ENCODE peak calls at places on chromosomes 3 and 15, in nine cellular contexts. N is naive thymus-derived CD4-positive, alpha-beta T cell; H is psoas muscle; S is tibial nerve; Q is ovary; R is AG10803; K is AG04450; I is choroid plexus epithelial cell; E is RWPE2. P is an unnamed sample.

GRCh38 chr3:14391033-14391432 is 11.4 kb upstream of the SLC6A6 start:
- DNase-seq in N (no peak), H (peak; percentile 75), S (peak; percentile 32), Q (peak; percentile 56), R (peak; percentile 90), K (peak; percentile 57), I (peak; percentile 81), E (no peak), P (no peak)

GRCh38 chr3:182484682-182485081 is 308.6 kb upstream of the ATP11B start:
- DNase-seq in N (no peak), H (no peak), S (no peak), Q (no peak), R (no peak), K (no peak), I (no peak), E (no peak), P (no peak)

GRCh38 chr15:82139823-82140268 is 94.0 kb upstream of the MEX3B start:
- DNase-seq in N (peak; percentile 19), H (no peak), S (no peak), Q (no peak), R (peak; percentile 70), K (no peak), I (peak; percentile 73), E (no peak), P (no peak)

GRCh38 chr15:96121521-96121920 is 209.0 kb upstream of the NR2F2 start:
- DNase-seq in N (no peak), H (no peak), S (no peak), Q (no peak), R (peak; percentile 20), K (no peak), I (peak; percentile 80), E (no peak), P (no peak)

GRCh38 chr3:149581681-149582349 is 76.0 kb downstream of the WWTR1 start:
- DNase-seq in N (no peak), H (peak; percentile 52), S (no peak), Q (no peak), R (peak; percentile 82), K (no peak), I (peak; percentile 82), E (peak; percentile 79), P (no peak)

GRCh38 chr3:53531749-53532148 is 37.3 kb downstream of the CACNA1D start:
- DNase-seq in N (no peak), H (no peak), S (no peak), Q (no peak), R (no peak), K (no peak), I (no peak), E (no peak), P (no peak)

GRCh38 chr3:170410428-170411029 is 8.1 kb upstream of the CLDN11 start:
- DNase-seq in N (no peak), H (no peak), S (peak; percentile 60), Q (no peak), R (peak; percentile 38), K (no peak), I (peak; percentile 71), E (no peak), P (no peak)

GRCh38 chr15:71296032-71296686 is 180.9 kb downstream of the THSD4 start:
- DNase-seq in N (no peak), H (no peak), S (no peak), Q (no peak), R (peak; percentile 57), K (no peak), I (peak; percentile 93), E (peak; percentile 84), P (peak; percentile 68)

GRCh38 chr3:182710557-182711157 is 82.6 kb upstream of the ATP11B start:
- DNase-seq in N (peak; percentile 10), H (no peak), S (no peak), Q (no peak), R (peak; percentile 12), K (no peak), I (peak; percentile 49), E (no peak), P (no peak)

GRCh38 chr3:98371186-98371585 is 17.5 kb downstream of the OR5K4 start:
- DNase-seq in N (no peak), H (no peak), S (no peak), Q (no peak), R (no peak), K (no peak), I (no peak), E (no peak), P (no peak)

GRCh38 chr15:43268111-43269105 is 1.7 kb upstream of the TGM5 start:
- DNase-seq in N (no peak), H (no peak), S (no peak), Q (no peak), R (peak; percentile 17), K (no peak), I (peak; percentile 49), E (no peak), P (no peak)

GRCh38 chr3:89038864-89039263 is 68.6 kb upstream of the EPHA3 start:
- DNase-seq in N (no peak), H (no peak), S (no peak), Q (no peak), R (peak; percentile 53), K (no peak), I (no peak), E (no peak), P (no peak)

GRCh38 chr3:71944482-71944881 is 159.5 kb upstream of the PROK2 start:
- DNase-seq in N (no peak), H (no peak), S (no peak), Q (no peak), R (no peak), K (no peak), I (no peak), E (no peak), P (no peak)

GRCh38 chr3:193301441-193301840 is 60.4 kb downstream of the PLAAT1 start:
- DNase-seq in N (no peak), H (no peak), S (no peak), Q (no peak), R (no peak), K (no peak), I (no peak), E (no peak), P (no peak)

GRCh38 chr3:81299486-81299885 is 462.0 kb downstream of the GBE1 start:
- DNase-seq in N (no peak), H (no peak), S (no peak), Q (no peak), R (no peak), K (no peak), I (peak; percentile 13), E (no peak), P (no peak)

GRCh38 chr3:8324727-8325126 is 176.9 kb upstream of the LMCD1 start:
- DNase-seq in N (peak; percentile 38), H (peak; percentile 18), S (peak; percentile 22), Q (no peak), R (peak; percentile 55), K (no peak), I (peak; percentile 79), E (no peak), P (no peak)

GRCh38 chr3:46280105-46280797 is 38.0 kb downstream of the CCR3 start:
- DNase-seq in N (no peak), H (no peak), S (no peak), Q (no peak), R (peak; percentile 16), K (no peak), I (peak; percentile 76), E (no peak), P (no peak)

GRCh38 chr3:39095778-39096177 is 11.6 kb downstream of the GORASP1 start:
- DNase-seq in N (no peak), H (no peak), S (no peak), Q (no peak), R (no peak), K (no peak), I (no peak), E (no peak), P (no peak)

DNA sequence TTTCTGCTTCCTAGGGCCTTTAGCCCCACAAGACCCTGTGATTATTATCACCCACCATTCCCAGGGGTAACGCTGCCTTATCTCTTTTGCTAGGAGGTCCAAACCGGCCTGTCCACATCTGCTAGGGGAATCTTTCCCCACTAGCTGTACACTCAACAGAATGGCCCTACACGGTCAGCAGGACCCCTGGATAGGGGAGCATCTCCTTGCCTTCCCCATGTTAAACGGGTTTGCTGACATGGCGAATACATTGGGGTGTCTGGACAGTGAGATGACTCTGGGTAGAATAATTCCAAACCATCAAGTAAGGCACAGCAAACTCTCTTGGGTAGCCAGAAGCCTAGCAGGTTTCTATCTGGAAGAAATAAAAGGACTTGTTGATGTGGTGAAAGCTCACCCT is 702 bp downstream of the TRAIP start:
- DNase-seq in N (no peak), H (no peak), S (no peak), Q (no peak), R (no peak), K (no peak), I (no peak), E (no peak), P (no peak)
- H3K4me3 ChIP-seq in N (peak overlapping the region; percentile 75), H (peak overlapping the region; percentile 79), S (no peak overlapping the region), Q (peak overlapping the region; percentile 46), R (peak overlapping the region; percentile 89), K (peak overlapping the region; percentile 83), I (no peak overlapping the region), E (peak overlapping the region; percentile 60), P (peak overlapping the region; percentile 54)

GRCh38 chr3:133928136-133928893 is 32.6 kb upstream of the RAB6B start:
- DNase-seq in N (no peak), H (no peak), S (no peak), Q (no peak), R (no peak), K (no peak), I (no peak), E (no peak), P (peak; percentile 14)
- H3K4me3 ChIP-seq in N (peak overlapping the region; percentile 51), H (peak overlapping the region; percentile 69), S (no peak overlapping the region), Q (no peak overlapping the region), R (peak overlapping the region; percentile 53), K (no peak overlapping the region), I (no peak overlapping the region), E (no peak overlapping the region), P (no peak overlapping the region)

DNA sequence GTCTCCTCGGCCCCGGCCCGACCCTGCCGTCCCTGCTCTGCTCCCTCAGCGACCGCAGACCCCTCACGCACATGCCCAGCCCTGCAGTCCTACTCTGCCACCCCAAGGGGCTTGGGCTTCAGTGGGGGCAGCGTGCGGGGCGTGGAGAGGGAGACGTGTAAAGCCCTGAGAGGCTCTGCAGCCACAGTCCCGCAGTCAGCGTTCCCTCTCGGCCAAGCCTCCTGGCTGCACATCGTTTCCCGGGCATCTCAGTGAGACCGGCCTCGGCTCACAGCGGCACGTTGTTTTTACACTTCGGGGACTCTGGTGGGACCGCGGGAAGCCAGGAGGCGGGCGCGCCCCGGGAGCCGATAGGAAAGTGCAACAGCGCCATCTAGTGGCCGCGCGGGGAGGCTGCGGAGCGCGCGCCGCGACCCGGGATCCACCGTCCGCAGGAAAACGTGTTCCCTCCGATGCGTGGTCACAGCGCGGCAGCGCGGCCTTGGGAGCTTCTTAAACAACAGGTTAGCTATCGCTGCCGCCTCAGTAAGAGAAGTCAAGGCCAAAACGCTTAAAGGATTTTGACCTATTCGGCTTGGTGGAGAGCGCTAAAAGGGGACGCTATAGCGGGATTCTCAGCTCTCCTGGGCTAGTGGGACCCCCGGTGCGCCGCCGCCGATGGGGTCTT is 226.8 kb upstream of the IGF1R start:
- DNase-seq in N (peak; percentile 42), H (peak; percentile 73), S (peak; percentile 61), Q (peak; percentile 82), R (peak; percentile 25), K (no peak), I (peak; percentile 42), E (no peak), P (peak; percentile 59)
- H3K4me3 ChIP-seq in N (no peak overlapping the region), H (peak overlapping the region; percentile 44), S (no peak overlapping the region), Q (peak overlapping the region; percentile 4), R (peak overlapping the region; percentile 42), K (peak overlapping the region; percentile 20), I (no peak overlapping the region), E (peak overlapping the region; percentile 11), P (peak overlapping the region; percentile 6)

DNA sequence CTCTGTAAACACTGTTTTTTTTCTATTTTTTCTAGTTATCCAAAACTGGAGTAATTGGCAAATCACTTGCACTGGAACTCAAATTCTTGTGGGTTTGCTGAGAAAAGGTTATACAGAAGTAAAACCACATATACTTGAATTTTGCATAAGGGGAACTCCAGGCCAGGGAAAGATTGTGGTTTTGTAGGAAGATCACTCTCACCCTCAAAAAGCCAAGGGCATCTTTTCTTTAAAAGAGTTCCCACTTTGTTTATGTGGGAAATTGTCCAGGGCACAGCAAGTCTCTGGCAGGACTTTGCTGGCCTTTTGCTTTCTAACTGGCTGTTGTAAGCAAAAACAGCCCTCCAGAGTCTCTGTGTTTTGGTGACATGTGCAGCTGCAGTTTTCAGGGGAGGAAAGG is 340.3 kb upstream of the RBMS3 start:
- DNase-seq in N (no peak), H (no peak), S (peak; percentile 52), Q (peak; percentile 36), R (peak; percentile 95), K (peak; percentile 78), I (peak; percentile 98), E (no peak), P (peak; percentile 19)
- H3K4me3 ChIP-seq in N (no peak overlapping the region), H (no peak overlapping the region), S (no peak overlapping the region), Q (no peak overlapping the region), R (no peak overlapping the region), K (no peak overlapping the region), I (no peak overlapping the region), E (no peak overlapping the region), P (no peak overlapping the region)

P was measured in colonic mucosa.